ENCODE peak calls at places on chromosomes 2 and 18, in nine cellular contexts. O is activated CD4-positive, alpha-beta T cell treated with anti-CD3 and anti-CD28 coated beads, Interleukin-2, amount 50 U/mL, for 1 hour; U is NCI-H1417; J is hypothalamus; E is AG20443; D is naive thymus-derived CD8-positive, alpha-beta T cell; F is astrocyte of the hippocampus; W is GM23248; C is EH. P is an unnamed sample.

GRCh38 chr2:23664069-23664788 is 262.7 kb downstream of the ATAD2B start:
- DNase-seq in E (no peak), F (no peak), O (no peak), D (no peak), C (no peak), J (no peak), W (no peak), U (no peak), P (no peak)

GRCh38 chr2:191166756-191167445 is 16.1 kb upstream of the STAT4 start:
- DNase-seq in J (no peak), O (no peak), U (no peak), C (no peak), E (no peak), W (peak; percentile 40), D (no peak), F (no peak), P (no peak)

GRCh38 chr2:226474131-226474530 is 325.5 kb downstream of the IRS1 start:
- DNase-seq in E (no peak), U (no peak), F (peak; percentile 16), W (no peak), O (no peak), C (peak; percentile 41), D (no peak), J (no peak), P (no peak)

GRCh38 chr2:64859208-64860161 is 129.7 kb upstream of the SLC1A4 start:
- DNase-seq in W (peak; percentile 97), E (peak; percentile 95), U (peak; percentile 96), J (peak; percentile 24), D (no peak), O (no peak), C (peak; percentile 92), F (peak; percentile 95), P (no peak)

GRCh38 chr2:240441326-240441992 is 6.0 kb downstream of the GPC1 start:
- DNase-seq in C (no peak), F (no peak), D (no peak), O (no peak), W (no peak), J (no peak), E (no peak), U (no peak), P (no peak)

GRCh38 chr2:80560298-80560697 is 255.7 kb upstream of the LRRTM1 start:
- DNase-seq in F (no peak), E (no peak), U (no peak), J (no peak), D (no peak), C (no peak), O (no peak), W (no peak), P (no peak)

GRCh38 chr2:119408221-119408619 is 23.4 kb upstream of the TMEM37 start:
- DNase-seq in D (no peak), W (peak; percentile 24), U (no peak), C (peak; percentile 13), J (no peak), E (peak; percentile 45), O (no peak), F (no peak), P (no peak)

GRCh38 chr2:238313991-238314350 is 6.3 kb upstream of the TRAF3IP1 start:
- DNase-seq in U (no peak), D (no peak), C (no peak), W (no peak), E (no peak), J (no peak), F (no peak), O (no peak), P (no peak)

GRCh38 chr2:33258387-33258786 is 218.1 kb upstream of the RASGRP3 start:
- DNase-seq in D (no peak), J (no peak), E (no peak), U (no peak), O (no peak), C (no peak), F (no peak), W (no peak), P (no peak)

GRCh38 chr2:217902281-217903141 is 100.3 kb downstream of the TNS1 start:
- DNase-seq in E (peak; percentile 69), W (peak; percentile 85), U (no peak), C (peak; percentile 86), F (peak; percentile 28), D (no peak), O (no peak), J (peak; percentile 9), P (no peak)

GRCh38 chr2:190649798-190650390 is 1.0 kb downstream of the NAB1 start:
- DNase-seq in C (peak; percentile 41), U (peak; percentile 15), F (peak; percentile 50), W (peak; percentile 61), D (no peak), O (no peak), E (no peak), J (peak; percentile 64), P (peak; percentile 16)

GRCh38 chr18:8703781-8704301 is 1.5 kb upstream of the MTCL1 start:
- DNase-seq in D (no peak), C (no peak), F (no peak), O (no peak), U (no peak), W (no peak), E (no peak), J (no peak), P (no peak)

GRCh38 chr2:171523339-171523931 is 1.2 kb downstream of the CYBRD1 start:
- DNase-seq in D (no peak), O (no peak), F (peak; percentile 86), J (peak; percentile 71), U (no peak), W (peak; percentile 91), E (peak; percentile 72), C (peak; percentile 87), P (no peak)

GRCh38 chr2:71933467-71934319 is 214.0 kb downstream of the CYP26B1 start:
- DNase-seq in D (no peak), C (peak; percentile 74), E (peak; percentile 81), W (peak; percentile 93), F (peak; percentile 21), U (no peak), J (no peak), O (no peak), P (no peak)

GRCh38 chr2:157105372-157105771 is 152.1 kb upstream of the GALNT5 start:
- DNase-seq in O (no peak), J (no peak), F (no peak), D (no peak), W (no peak), U (no peak), C (no peak), E (no peak), P (no peak)

GRCh38 chr18:6929370-6930102 is 188.1 kb downstream of the LAMA1 start:
- DNase-seq in C (no peak), O (no peak), F (no peak), U (no peak), J (no peak), D (no peak), W (no peak), E (no peak), P (no peak)

GRCh38 chr2:85601771-85602475 is 575 bp downstream of the TMEM150A start:
- DNase-seq in W (peak; percentile 79), E (peak; percentile 73), O (no peak), J (peak; percentile 85), U (no peak), D (no peak), C (peak; percentile 64), F (peak; percentile 77), P (no peak)

GRCh38 chr18:75104483-75104882 is 104.5 kb downstream of the PTGR3 start:
- DNase-seq in D (no peak), O (no peak), J (no peak), F (no peak), E (no peak), U (no peak), W (no peak), C (no peak), P (no peak)

GRCh38 chr2:28129955-28130695 is 239.6 kb downstream of the BABAM2 start:
- DNase-seq in W (peak; percentile 60), U (no peak), D (no peak), F (peak; percentile 57), E (peak; percentile 18), O (no peak), J (no peak), C (peak; percentile 60), P (no peak)

GRCh38 chr18:24727685-24728084 is 267.2 kb downstream of the HRH4 start:
- DNase-seq in C (no peak), F (no peak), J (no peak), D (no peak), E (no peak), W (no peak), O (no peak), U (no peak), P (no peak)

GRCh38 chr2:150859872-150860271 is 372.4 kb upstream of the RND3 start:
- DNase-seq in E (no peak), J (no peak), U (no peak), O (no peak), D (no peak), F (no peak), C (no peak), W (no peak), P (no peak)

GRCh38 chr18:42168487-42168886 is 213.5 kb downstream of the PIK3C3 start:
- DNase-seq in D (no peak), J (no peak), O (no peak), W (no peak), U (no peak), C (no peak), E (no peak), F (no peak), P (no peak)

GRCh38 chr18:3266062-3266608 is 4.2 kb downstream of the MYL12B start:
- DNase-seq in C (no peak), O (no peak), F (no peak), U (no peak), D (no peak), W (no peak), J (no peak), E (no peak), P (no peak)

GRCh38 chr2:74814102-74814501 is 19.8 kb upstream of the HK2 start:
- DNase-seq in O (no peak), D (no peak), F (no peak), E (no peak), J (no peak), W (no peak), C (no peak), U (no peak), P (no peak)

GRCh38 chr2:65057391-65058052 is 1.3 kb downstream of the CEP68 start:
- DNase-seq in C (peak; percentile 42), O (peak; percentile 46), E (no peak), U (peak; percentile 75), W (peak; percentile 42), F (peak; percentile 49), D (peak; percentile 83), J (no peak), P (peak; percentile 91)